ENCODE peak calls at places on chromosomes 2 and 18, in five cellular contexts. S is stimulated activated CD4-positive, alpha-beta T cell treated with anti-CD3 and anti-CD28 coated beads, Interleukin-15, amount 100 ng/mL, for 1 hour; X is GM20000; R is small intestine; H is ascending aorta. L is an unnamed sample.

GRCh38 chr2:97858442-97858841 is 137.3 kb downstream of the TMEM131 start:
- DNase-seq in S (no peak), X (no peak), R (no peak), H (no peak), L (no peak)

GRCh38 chr18:13545514-13545913 is 180.8 kb downstream of the FAM210A start:
- DNase-seq in S (no peak), X (no peak), R (no peak), H (no peak), L (no peak)

GRCh38 chr2:95047629-95048510 is 22.4 kb downstream of the MAL start:
- DNase-seq in S (no peak), X (no peak), R (no peak), H (no peak), L (no peak)

GRCh38 chr18:63309422-63309821 is 10.1 kb downstream of the BCL2 start:
- DNase-seq in S (no peak), X (no peak), R (no peak), H (no peak), L (no peak)

GRCh38 chr18:3213231-3214059 is 6.3 kb downstream of the MYOM1 start:
- DNase-seq in S (no peak), X (peak), R (peak), H (no peak), L (no peak)

GRCh38 chr2:225282858-225283693 is 116.4 kb upstream of the NYAP2 start:
- DNase-seq in S (no peak), X (peak), R (peak), H (no peak), L (peak)

GRCh38 chr2:36355157-36355889 is at the start of gene CRIM1:
- DNase-seq in S (peak), X (peak), R (peak), H (peak), L (peak)

GRCh38 chr2:23009545-23010149 is 375.3 kb upstream of the KLHL29 start:
- DNase-seq in S (no peak), X (no peak), R (no peak), H (no peak), L (peak)

GRCh38 chr2:34104601-34105000 is 505.5 kb upstream of the FAM98A start:
- DNase-seq in S (no peak), X (no peak), R (no peak), H (no peak), L (no peak)

GRCh38 chr2:164697688-164698290 is 76.5 kb upstream of the GRB14 start:
- DNase-seq in S (no peak), X (no peak), R (peak), H (no peak), L (no peak)

GRCh38 chr2:237687666-237688065 is 60.3 kb downstream of the LRRFIP1 start:
- DNase-seq in S (no peak), X (peak), R (peak), H (peak), L (no peak)

GRCh38 chr18:811192-812122 is 585 bp downstream of the YES1 start:
- DNase-seq in S (no peak), X (peak), R (peak), H (no peak), L (no peak)

GRCh38 chr18:55018602-55019001 is 59.3 kb upstream of the CCDC68 start:
- DNase-seq in S (no peak), X (no peak), R (no peak), H (no peak), L (peak)

GRCh38 chr18:77067315-77068061 is 65.1 kb downstream of the MBP start:
- DNase-seq in S (peak), X (no peak), R (peak), H (peak), L (peak)

GRCh38 chr2:101830555-101830954 is 133.0 kb downstream of the MAP4K4 start:
- DNase-seq in S (no peak), X (no peak), R (no peak), H (no peak), L (no peak)

GRCh38 chr2:75787532-75788132 is 76.9 kb upstream of the GCFC2 start:
- DNase-seq in S (no peak), X (peak), R (peak), H (no peak), L (peak)

GRCh38 chr2:152466041-152466440 is 131.1 kb downstream of the FMNL2 start:
- DNase-seq in S (no peak), X (peak), R (peak), H (no peak), L (peak)

GRCh38 chr2:189514107-189514506 is 66.5 kb downstream of the SLC40A1 start:
- DNase-seq in S (no peak), X (no peak), R (no peak), H (no peak), L (no peak)

GRCh38 chr2:72138921-72139381 is 8.7 kb downstream of the CYP26B1 start:
- DNase-seq in S (no peak), X (no peak), R (no peak), H (peak), L (no peak)

GRCh38 chr2:383173-383572 is 95.3 kb upstream of the ALKAL2 start:
- DNase-seq in S (no peak), X (no peak), R (peak), H (no peak), L (no peak)

GRCh38 chr2:199019898-199020507 is 437.7 kb downstream of the SATB2 start:
- DNase-seq in S (no peak), X (no peak), R (peak), H (no peak), L (peak)

GRCh38 chr2:199739413-199740110 is 111.4 kb downstream of the FTCDNL1 start:
- DNase-seq in S (peak), X (peak), R (peak), H (no peak), L (peak)

GRCh38 chr2:68750592-68751396 is 16.2 kb downstream of the ARHGAP25 start:
- DNase-seq in S (no peak), X (no peak), R (no peak), H (no peak), L (no peak)

GRCh38 chr2:235836416-235837042 is 331.7 kb downstream of the GBX2 start:
- DNase-seq in S (no peak), X (no peak), R (no peak), H (no peak), L (no peak)

GRCh38 chr18:54878662-54879058 is 50.4 kb downstream of the RAB27B start:
- DNase-seq in S (no peak), X (no peak), R (no peak), H (no peak), L (no peak)

GRCh38 chr2:102356381-102356712 is 751 bp downstream of the IL18R1 start:
- DNase-seq in S (no peak), X (no peak), R (no peak), H (no peak), L (no peak)

GRCh38 chr18:63708650-63709049 is 5.9 kb downstream of the SERPINB11 start:
- DNase-seq in S (no peak), X (no peak), R (no peak), H (no peak), L (peak)